ENCODE peak calls at places on chromosomes 7 and 10, in eight cellular contexts. R is Caki2; Z is EL; M is heart right ventricle; A is activated CD4-positive, alpha-beta T cell treated with anti-CD3 and anti-CD28 coated beads, Interleukin-2, amount 50 U/mL, for 4 hours; P is Daoy; S is HS-27A; X is progenitor cell of endocrine pancreas. B is an unnamed sample.
A peak's percentile ranks its signal among the peaks of the same experiment; 100 is the strongest.

GRCh38 chr10:46055771-46056170 is 9.7 kb upstream of the MSMB start:
- DNase-seq in R (no peak), Z (no peak), M (no peak), A (no peak), P (no peak), S (no peak), X (no peak), B (no peak)

GRCh38 chr10:46546591-46547330 is 9.7 kb downstream of the GPRIN2 start:
- DNase-seq in R (no peak), Z (no peak), M (peak; percentile 3), A (no peak), P (no peak), S (no peak), X (peak; percentile 10), B (no peak)

GRCh38 chr10:90885176-90885575 is 13.4 kb downstream of the RPP30 start:
- DNase-seq in R (no peak), Z (peak; percentile 68), M (no peak), A (no peak), P (no peak), S (no peak), X (no peak), B (no peak)

GRCh38 chr10:34710391-34710751 is 104.7 kb downstream of the PARD3 start:
- DNase-seq in R (no peak), Z (peak; percentile 36), M (no peak), A (no peak), P (no peak), S (no peak), X (no peak), B (peak; percentile 28)

GRCh38 chr7:91946549-91946948 is 5.9 kb downstream of the AKAP9 start:
- DNase-seq in R (no peak), Z (no peak), M (no peak), A (no peak), P (no peak), S (no peak), X (no peak), B (no peak)

GRCh38 chr7:157008-157310 is 35.4 kb upstream of the FAM20C start:
- DNase-seq in R (no peak), Z (no peak), M (no peak), A (no peak), P (no peak), S (no peak), X (no peak), B (no peak)

GRCh38 chr10:68212721-68213352 is 19.1 kb downstream of the ATOH7 start:
- DNase-seq in R (peak; percentile 19), Z (peak; percentile 39), M (no peak), A (no peak), P (no peak), S (no peak), X (no peak), B (peak; percentile 16)

GRCh38 chr7:79624336-79624735 is 170.9 kb upstream of the MAGI2 start:
- DNase-seq in R (no peak), Z (no peak), M (no peak), A (no peak), P (no peak), S (no peak), X (no peak), B (no peak)

GRCh38 chr7:135690566-135690965 is 28.3 kb downstream of the STMP1 start:
- DNase-seq in R (no peak), Z (peak; percentile 81), M (no peak), A (no peak), P (no peak), S (peak; percentile 46), X (no peak), B (no peak)

GRCh38 chr7:130037703-130038102 is 13.5 kb downstream of the ZC3HC1 start:
- DNase-seq in R (no peak), Z (no peak), M (no peak), A (no peak), P (no peak), S (no peak), X (no peak), B (no peak)

GRCh38 chr10:111344804-111345203 is 268.0 kb downstream of the ADRA2A start:
- DNase-seq in R (no peak), Z (peak; percentile 1), M (no peak), A (no peak), P (no peak), S (no peak), X (no peak), B (peak; percentile 23)

GRCh38 chr7:6246257-6246917 is 26.0 kb downstream of the CYTH3 start:
- DNase-seq in R (peak; percentile 11), Z (peak; percentile 69), M (no peak), A (no peak), P (no peak), S (no peak), X (no peak), B (no peak)

GRCh38 chr7:146683439-146683838 is 566.8 kb downstream of the CNTNAP2 start:
- DNase-seq in R (peak; percentile 17), Z (peak; percentile 0), M (no peak), A (no peak), P (no peak), S (no peak), X (no peak), B (peak; percentile 33)

GRCh38 chr10:95196053-95196452 is 2.0 kb downstream of the ACSM6 start:
- DNase-seq in R (no peak), Z (no peak), M (no peak), A (no peak), P (no peak), S (no peak), X (no peak), B (no peak)

GRCh38 chr10:73076361-73077183 is 20.1 kb downstream of the P4HA1 start:
- DNase-seq in R (no peak), Z (peak; percentile 69), M (peak; percentile 83), A (no peak), P (peak; percentile 14), S (no peak), X (no peak), B (no peak)

GRCh38 chr10:68406111-68406814 is 814 bp downstream of the RUFY2 start:
- DNase-seq in R (peak; percentile 54), Z (peak; percentile 66), M (peak; percentile 20), A (peak; percentile 4), P (peak; percentile 66), S (peak; percentile 14), X (peak; percentile 44), B (peak; percentile 56)

GRCh38 chr10:91313761-91314520 is 93.5 kb downstream of the PCGF5 start:
- DNase-seq in R (no peak), Z (peak; percentile 62), M (no peak), A (no peak), P (peak; percentile 26), S (no peak), X (no peak), B (no peak)

GRCh38 chr10:17028843-17029580 is 100.6 kb downstream of the CUBN start:
- DNase-seq in R (no peak), Z (no peak), M (no peak), A (no peak), P (no peak), S (no peak), X (no peak), B (no peak)

GRCh38 chr10:84348860-84349259 is 20.5 kb downstream of the CCSER2 start:
- DNase-seq in R (no peak), Z (peak; percentile 65), M (no peak), A (no peak), P (no peak), S (no peak), X (no peak), B (no peak)

GRCh38 chr7:1025747-1026581 is 18.4 kb upstream of the GPR146 start:
- DNase-seq in R (no peak), Z (no peak), M (no peak), A (no peak), P (no peak), S (no peak), X (no peak), B (no peak)

GRCh38 chr10:125060851-125061556 is 99.4 kb downstream of the CTBP2 start:
- DNase-seq in R (peak; percentile 78), Z (peak; percentile 86), M (peak; percentile 86), A (peak; percentile 6), P (peak; percentile 51), S (no peak), X (peak; percentile 46), B (no peak)

GRCh38 chr7:155372782-155373358 is 75.2 kb downstream of the INSIG1 start:
- DNase-seq in R (no peak), Z (no peak), M (no peak), A (no peak), P (no peak), S (no peak), X (no peak), B (no peak)

GRCh38 chr10:90920986-90921643 is at the start of gene ANKRD1:
- DNase-seq in R (peak; percentile 98), Z (peak; percentile 98), M (peak; percentile 73), A (no peak), P (peak; percentile 93), S (peak; percentile 92), X (no peak), B (peak; percentile 94)